ENCODE peak calls at places on chromosomes 1 and 21, in four cellular contexts. One of them, this sample, is unnamed. For H3K4me1, the result is how much of the 10 kb centered on the place peaks cover.

GRCh38 chr1:200075938-200076546 is 48.5 kb downstream of the NR5A2 start:
- DNase-seq in stomach: no peak
- DNase-seq in HepG2: peak
- DNase-seq in suprapubic skin: no peak
- DNase-seq in this sample: no peak

GRCh38 chr1:6331543-6332246 is 61.9 kb downstream of the ACOT7 start:
- DNase-seq in HepG2: no peak
- DNase-seq in stomach: no peak
- DNase-seq in suprapubic skin: no peak
- DNase-seq in this sample: no peak

GRCh38 chr1:218480137-218480536 is 135.0 kb downstream of the TGFB2 start:
- DNase-seq in suprapubic skin: no peak
- DNase-seq in stomach: no peak
- DNase-seq in HepG2: no peak
- DNase-seq in this sample: no peak

GRCh38 chr1:159012495-159012894 is 2.8 kb downstream of the IFI16 start:
- DNase-seq in suprapubic skin: no peak
- DNase-seq in stomach: no peak
- DNase-seq in HepG2: no peak
- DNase-seq in this sample: peak

GRCh38 chr1:116508984-116509980 is 61.5 kb downstream of the CD58 start:
- DNase-seq in HepG2: peak
- DNase-seq in suprapubic skin: no peak
- DNase-seq in stomach: no peak
- DNase-seq in this sample: no peak

GRCh38 chr1:85822696-85823095 is 114.5 kb upstream of the ZNHIT6 start:
- DNase-seq in suprapubic skin: no peak
- DNase-seq in stomach: no peak
- DNase-seq in HepG2: no peak
- DNase-seq in this sample: peak

GRCh38 chr1:109274533-109275476 is 8.1 kb downstream of the PSRC1 start:
- DNase-seq in suprapubic skin: peak
- DNase-seq in stomach: peak
- DNase-seq in HepG2: peak
- DNase-seq in this sample: peak

GRCh38 chr1:245682638-245683376 is 528.0 kb downstream of the KIF26B start:
- DNase-seq in stomach: peak
- DNase-seq in suprapubic skin: no peak
- DNase-seq in HepG2: no peak
- DNase-seq in this sample: no peak

GRCh38 chr1:18256318-18257235 is 149.0 kb downstream of the IGSF21 start:
- DNase-seq in stomach: peak
- DNase-seq in HepG2: peak
- DNase-seq in suprapubic skin: no peak
- DNase-seq in this sample: peak

GRCh38 chr1:20726107-20726911 is 6.2 kb downstream of the SH2D5 start:
- DNase-seq in stomach: peak
- DNase-seq in HepG2: no peak
- DNase-seq in suprapubic skin: no peak
- DNase-seq in this sample: no peak

GRCh38 chr1:48329905-48330304 is 107.4 kb downstream of the SLC5A9 start:
- DNase-seq in stomach: no peak
- DNase-seq in suprapubic skin: no peak
- DNase-seq in HepG2: no peak
- DNase-seq in this sample: no peak

GRCh38 chr1:203287109-203287893 is 18.0 kb upstream of the BTG2 start:
- DNase-seq in HepG2: no peak
- DNase-seq in stomach: peak
- DNase-seq in suprapubic skin: no peak
- DNase-seq in this sample: no peak

GRCh38 chr1:192462630-192463029 is 112.9 kb upstream of the RGS1 start:
- DNase-seq in stomach: no peak
- DNase-seq in HepG2: no peak
- DNase-seq in suprapubic skin: no peak
- DNase-seq in this sample: no peak

GRCh38 chr1:153390938-153391710 is at the start of gene S100A8:
- DNase-seq in suprapubic skin: no peak
- DNase-seq in HepG2: no peak
- DNase-seq in stomach: peak
- DNase-seq in this sample: peak

GRCh38 chr21:45310446-45310845 is 22.8 kb upstream of the POFUT2 start:
- DNase-seq in HepG2: no peak
- DNase-seq in suprapubic skin: peak
- DNase-seq in stomach: no peak
- DNase-seq in this sample: no peak

DNA sequence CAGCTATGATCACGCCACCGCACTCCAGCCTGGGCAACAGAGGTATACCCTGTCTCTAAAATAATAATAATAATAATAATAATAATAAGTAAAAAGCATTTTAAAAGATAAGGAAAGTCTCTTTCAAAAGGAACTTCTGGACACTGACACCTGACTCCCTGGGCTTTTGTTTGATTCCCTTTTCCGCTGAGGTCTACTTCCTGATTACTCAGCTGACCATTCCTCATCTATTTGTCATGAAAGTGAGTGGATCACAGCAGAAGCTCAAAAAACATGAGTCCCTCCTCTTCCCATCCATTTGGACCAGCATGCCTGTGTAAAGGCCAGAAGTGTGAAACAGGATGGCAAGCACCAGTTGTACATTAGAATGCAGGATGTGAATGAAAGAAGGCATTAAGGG is 61.1 kb upstream of the FBXO28 start:
- DNase-seq in suprapubic skin: no peak
- DNase-seq in stomach: no peak
- DNase-seq in HepG2: no peak
- DNase-seq in this sample: no peak
- TF ChIP-seq CTCF in suprapubic skin: no peak
- TF ChIP-seq CTCF in stomach: no peak
- TF ChIP-seq CTCF in HepG2: no peak
- TF ChIP-seq CTCF in this sample: no peak

GRCh38 chr1:205301220-205301821 is 20.2 kb downstream of the NUAK2 start:
- DNase-seq in stomach: peak
- DNase-seq in suprapubic skin: no peak
- DNase-seq in HepG2: peak
- DNase-seq in this sample: no peak

GRCh38 chr1:205300149-205300548 is 21.4 kb downstream of the NUAK2 start:
- DNase-seq in stomach: no peak
- DNase-seq in suprapubic skin: no peak
- DNase-seq in HepG2: no peak
- DNase-seq in this sample: no peak

GRCh38 chr1:205296154-205296553 is 25.4 kb downstream of the NUAK2 start:
- DNase-seq in suprapubic skin: no peak
- DNase-seq in stomach: no peak
- DNase-seq in HepG2: no peak
- DNase-seq in this sample: no peak

GRCh38 chr1:205294914-205295310 is 26.6 kb downstream of the NUAK2 start:
- DNase-seq in suprapubic skin: no peak
- DNase-seq in HepG2: no peak
- DNase-seq in stomach: no peak
- DNase-seq in this sample: no peak

GRCh38 chr1:205298191-205298994 is 23.2 kb downstream of the NUAK2 start:
- DNase-seq in stomach: no peak
- DNase-seq in suprapubic skin: no peak
- DNase-seq in HepG2: peak
- DNase-seq in this sample: no peak
- TF ChIP-seq EP300 in stomach: no peak
- TF ChIP-seq EP300 in suprapubic skin: no peak
- TF ChIP-seq EP300 in HepG2: no peak
- TF ChIP-seq EP300 in this sample: no peak

DNA sequence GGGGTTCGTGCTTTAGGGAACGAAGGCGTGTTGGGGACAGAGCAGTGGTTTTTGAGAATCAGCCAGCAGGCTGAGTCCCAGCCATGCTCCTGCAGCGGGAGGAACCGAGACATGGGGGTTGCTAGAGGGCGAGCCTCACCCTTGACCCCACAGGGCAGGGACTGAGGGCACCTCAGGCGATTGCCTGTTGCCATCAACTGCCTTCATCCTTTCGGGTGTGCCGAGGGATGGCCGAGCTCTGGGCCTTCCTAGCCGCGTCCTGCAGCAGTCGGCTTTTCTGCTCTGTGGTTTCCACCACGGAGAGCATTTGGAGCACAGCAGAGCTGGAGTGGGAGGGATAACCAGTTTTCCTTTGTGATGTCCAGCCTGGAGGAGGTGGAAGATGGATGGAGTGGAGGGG is 13.3 kb downstream of the SPSB1 start:
- DNase-seq in HepG2: no peak
- DNase-seq in suprapubic skin: no peak
- DNase-seq in stomach: no peak
- DNase-seq in this sample: no peak
- H3K4me1 ChIP-seq in HepG2: under half
- H3K4me1 ChIP-seq in suprapubic skin: under half
- H3K4me1 ChIP-seq in stomach: under half
- H3K4me1 ChIP-seq in this sample: under half

GRCh38 chr1:214471458-214471857 is 79.9 kb downstream of the PTPN14 start:
- DNase-seq in HepG2: no peak
- DNase-seq in stomach: no peak
- DNase-seq in suprapubic skin: no peak
- DNase-seq in this sample: no peak
- TF ChIP-seq CTCF in HepG2: no peak
- TF ChIP-seq CTCF in stomach: no peak
- TF ChIP-seq CTCF in suprapubic skin: no peak
- TF ChIP-seq CTCF in this sample: no peak

DNA sequence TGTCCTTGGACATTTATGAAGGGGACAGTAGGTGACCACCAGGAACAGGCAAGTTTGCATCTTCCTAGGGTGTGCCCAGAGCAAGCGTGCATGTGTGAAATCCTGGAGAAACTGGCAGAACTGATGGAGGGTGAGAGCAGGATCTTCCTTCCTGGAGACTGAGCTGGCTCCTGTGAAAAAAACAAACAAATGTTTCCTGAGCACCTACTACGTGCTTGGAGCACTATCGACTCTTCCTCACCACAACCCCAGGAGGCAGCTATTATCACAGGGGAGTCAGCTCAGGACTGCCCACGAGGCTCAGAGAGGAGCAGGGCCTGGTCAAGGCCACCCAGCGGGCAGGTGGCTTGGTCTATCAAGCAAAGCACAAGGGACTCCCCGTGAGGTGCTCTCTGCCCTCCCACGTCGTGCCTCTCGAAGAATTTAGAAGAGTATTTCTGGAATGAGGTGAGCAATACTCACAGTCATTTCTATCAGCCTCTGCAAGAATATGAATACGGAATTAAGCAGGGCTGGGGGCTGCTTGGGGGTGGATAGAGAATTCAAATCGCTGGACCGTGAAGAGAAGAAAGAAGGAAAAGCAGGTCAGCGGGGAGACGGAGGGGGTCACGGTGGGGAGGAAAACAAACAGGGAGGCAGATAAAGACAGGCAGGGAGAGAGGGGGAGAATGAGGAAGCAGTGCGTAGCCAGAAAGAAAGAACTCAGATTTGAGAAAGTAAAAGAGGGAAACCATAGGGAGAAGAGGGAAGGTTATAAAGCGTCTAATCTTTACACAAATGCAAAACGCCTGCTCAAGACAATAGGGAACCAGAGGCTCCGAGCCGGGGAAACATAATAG is 1.8 kb upstream of the EDN2 start:
- DNase-seq in suprapubic skin: no peak
- DNase-seq in stomach: no peak
- DNase-seq in HepG2: no peak
- DNase-seq in this sample: no peak
- TF ChIP-seq EP300 in suprapubic skin: no peak
- TF ChIP-seq EP300 in stomach: no peak
- TF ChIP-seq EP300 in HepG2: no peak
- TF ChIP-seq EP300 in this sample: no peak

DNA sequence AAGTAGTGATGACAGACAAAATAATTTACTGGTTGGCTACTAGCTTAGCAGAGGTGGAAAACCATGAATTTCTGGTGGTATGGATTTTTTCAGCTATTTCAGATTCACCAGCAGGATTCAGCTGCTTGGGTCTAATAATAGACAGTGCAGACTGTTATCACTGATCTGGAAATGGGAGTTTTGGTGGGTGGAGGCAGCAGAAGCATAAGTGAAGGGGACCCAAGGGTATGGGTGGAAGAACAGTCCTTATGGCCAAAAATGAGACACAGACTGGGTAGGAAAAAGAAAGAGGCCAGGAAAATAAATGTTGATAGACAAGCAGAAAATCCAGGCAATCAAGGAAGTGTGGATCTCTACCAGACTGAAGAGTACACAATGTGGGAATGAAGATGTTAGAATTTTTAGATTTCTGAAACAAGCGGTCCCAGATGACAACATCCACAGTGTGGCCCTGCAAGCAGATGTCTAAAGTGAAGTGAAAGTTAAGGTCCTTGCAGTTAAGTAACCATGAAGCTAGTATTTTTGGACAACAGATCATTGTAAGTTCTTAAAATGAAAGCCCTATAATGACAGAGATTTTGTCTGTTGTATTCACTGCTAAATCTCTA is 24.7 kb downstream of the LYST start:
- DNase-seq in HepG2: no peak
- DNase-seq in stomach: no peak
- DNase-seq in suprapubic skin: no peak
- DNase-seq in this sample: no peak
- H3K4me1 ChIP-seq in HepG2: under half
- H3K4me1 ChIP-seq in stomach: under half
- H3K4me1 ChIP-seq in suprapubic skin: under half
- H3K4me1 ChIP-seq in this sample: under half

DNA sequence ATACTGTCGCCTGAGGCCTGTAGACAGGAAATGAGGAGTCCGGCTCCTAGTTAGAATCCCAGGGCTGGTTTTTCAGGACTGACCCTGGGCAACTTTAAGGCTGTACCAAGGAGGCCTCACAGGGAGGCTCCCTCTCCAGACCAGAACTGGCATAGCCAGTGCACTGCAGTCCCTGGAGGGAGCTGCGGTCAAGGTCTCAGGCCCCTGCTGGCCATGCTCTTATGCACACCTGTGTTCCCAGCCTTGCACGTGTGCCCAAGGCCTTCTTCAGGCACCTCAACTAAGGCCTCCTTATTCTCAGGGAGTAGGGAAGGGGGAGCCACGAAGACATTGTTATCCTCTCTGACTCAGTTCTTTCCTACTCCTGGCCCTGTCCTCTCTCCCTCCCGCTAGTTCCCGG is 22.0 kb upstream of the IFNAR1 start:
- DNase-seq in stomach: no peak
- DNase-seq in suprapubic skin: no peak
- DNase-seq in HepG2: peak
- DNase-seq in this sample: no peak
- TF ChIP-seq CTCF in stomach: no peak
- TF ChIP-seq CTCF in suprapubic skin: no peak
- TF ChIP-seq CTCF in HepG2: peak
- TF ChIP-seq CTCF in this sample: no peak

This sample was measured in tibial nerve.